ENCODE peak calls at places on chromosomes 13 and 19, in four cellular contexts. V is K562, K is HepG2, D is GM12878. W is an unnamed sample.

GRCh38 chr19:5436948-5437306 is 18.3 kb upstream of the ZNRF4 start:
- DNase-seq in K (no peak), D (no peak), V (no peak), W (no peak)

GRCh38 chr13:88945793-88946192 is 1274.6 kb downstream of the SLITRK5 start:
- DNase-seq in D (no peak), V (no peak), K (no peak), W (no peak)

GRCh38 chr19:13781547-13781946 is 7.3 kb downstream of the C19orf53 start:
- DNase-seq in V (peak), D (no peak), K (no peak), W (peak)

GRCh38 chr19:6481541-6482342 is at the start of gene DENND1C:
- DNase-seq in V (peak), K (peak), D (peak), W (peak)

GRCh38 chr13:33743438-33744368 is 74.2 kb upstream of the RFC3 start:
- DNase-seq in V (no peak), D (peak), K (peak), W (no peak)

GRCh38 chr13:91172160-91172559 is 175.3 kb upstream of the MIR17HG start:
- DNase-seq in K (no peak), D (no peak), V (no peak), W (no peak)

GRCh38 chr13:99617474-99618255 is 116.4 kb downstream of the TM9SF2 start:
- DNase-seq in K (peak), V (peak), D (no peak), W (peak)

GRCh38 chr19:55600336-55601028 is 394 bp downstream of the ZNF524 start:
- DNase-seq in K (no peak), V (no peak), D (no peak), W (no peak)

GRCh38 chr19:3586124-3586626 is 897 bp downstream of the GIPC3 start:
- DNase-seq in D (no peak), K (no peak), V (peak), W (peak)

GRCh38 chr19:33205531-33206260 is 11.6 kb downstream of the LRP3 start:
- DNase-seq in V (no peak), K (no peak), D (no peak), W (no peak)

GRCh38 chr13:96686286-96686685 is 308.0 kb downstream of the OXGR1 start:
- DNase-seq in V (no peak), D (no peak), K (no peak), W (no peak)

GRCh38 chr13:64075543-64076271 is 2660.1 kb upstream of the PCDH20 start:
- DNase-seq in V (peak), D (no peak), K (peak), W (no peak)

GRCh38 chr13:114275309-114275708 is 6.1 kb upstream of the UPF3A start:
- DNase-seq in V (no peak), D (no peak), K (no peak), W (no peak)

GRCh38 chr13:27280009-27280646 is 9.5 kb downstream of the RASL11A start:
- DNase-seq in D (no peak), V (no peak), K (no peak), W (no peak)

GRCh38 chr13:51666316-51666715 is 82.1 kb downstream of the WDFY2 start:
- DNase-seq in K (no peak), D (no peak), V (no peak), W (no peak)

GRCh38 chr19:861756-862528 is 2.5 kb downstream of the CFD start:
- DNase-seq in K (peak), D (no peak), V (peak), W (peak)

GRCh38 chr13:61563645-61564044 is 148.0 kb upstream of the PCDH20 start:
- DNase-seq in D (no peak), V (no peak), K (no peak), W (no peak)

GRCh38 chr13:50030315-50030714 is 15.1 kb downstream of the KCNRG start:
- DNase-seq in V (no peak), K (peak), D (no peak), W (no peak)

GRCh38 chr13:93388701-93389100 is 162.1 kb downstream of the GPC6 start:
- DNase-seq in V (no peak), D (no peak), K (no peak), W (no peak)

GRCh38 chr19:31289976-31290375 is 59.3 kb downstream of the TSHZ3 start:
- DNase-seq in D (no peak), K (no peak), V (no peak), W (no peak)

GRCh38 chr19:50658438-50659317 is 9.4 kb downstream of the C19orf81 start:
- DNase-seq in K (no peak), V (peak), D (no peak), W (peak)

GRCh38 chr19:10112895-10113591 is 1.6 kb downstream of the P2RY11 start:
- DNase-seq in V (peak), D (no peak), K (peak), W (peak)

GRCh38 chr19:21238670-21239069 is 90.5 kb downstream of the ZNF708 start:
- DNase-seq in K (no peak), V (no peak), D (no peak), W (no peak)

GRCh38 chr13:66994097-66994496 is 236.0 kb downstream of the PCDH9 start:
- DNase-seq in D (no peak), V (peak), K (peak), W (peak)

GRCh38 chr19:32988724-32989123 is 16.7 kb downstream of the FAAP24 start:
- DNase-seq in V (peak), D (no peak), K (no peak), W (no peak)

GRCh38 chr13:94956407-94957110 is 244.2 kb upstream of the SOX21 start:
- DNase-seq in K (no peak), D (no peak), V (no peak), W (no peak)

GRCh38 chr13:77383097-77383496 is 56.2 kb upstream of the MYCBP2 start:
- DNase-seq in V (no peak), K (no peak), D (no peak), W (no peak)

GRCh38 chr19:35908010-35908441 is at the start of gene TYROBP:
- DNase-seq in V (no peak), D (no peak), K (no peak), W (no peak)
- TF ChIP-seq TARDBP in V (no peak), D (no peak), K (no peak), W (no peak)

GRCh38 chr13:73803997-73804396 is 330.2 kb downstream of the KLF12 start:
- DNase-seq in K (no peak), V (no peak), D (no peak), W (no peak)
- TF ChIP-seq TARDBP in K (no peak), V (no peak), D (no peak), W (no peak)

DNA sequence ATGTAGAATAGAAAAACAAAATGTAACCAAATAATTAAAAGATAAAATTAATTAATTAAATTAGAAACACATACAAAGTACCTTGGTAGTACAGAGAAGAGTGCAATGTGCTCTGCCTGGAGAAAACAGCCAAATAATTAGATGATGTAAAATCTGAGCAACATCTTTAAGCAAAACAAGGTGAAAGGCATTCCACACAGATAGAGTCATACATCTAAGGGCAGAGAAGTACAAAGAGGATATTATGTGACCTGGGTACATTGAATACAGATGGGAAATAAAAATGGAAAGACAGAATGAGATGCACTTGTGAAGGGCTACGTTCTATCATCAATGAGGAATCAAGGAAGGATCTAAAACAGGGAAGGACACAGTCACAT is 25.2 kb upstream of the FNDC3A start:
- DNase-seq in K (peak), V (no peak), D (no peak), W (no peak)
- TF ChIP-seq TARDBP in K (no peak), V (no peak), D (no peak), W (no peak)

GRCh38 chr19:54535601-54536000 is 33.0 kb downstream of the LAIR2 start:
- DNase-seq in D (no peak), K (no peak), V (no peak), W (no peak)

GRCh38 chr19:54534156-54534555 is 31.5 kb downstream of the LAIR2 start:
- DNase-seq in D (no peak), K (no peak), V (no peak), W (no peak)

GRCh38 chr19:54530866-54531265 is 28.2 kb downstream of the LAIR2 start:
- DNase-seq in V (no peak), D (no peak), K (no peak), W (no peak)

GRCh38 chr19:54533476-54533875 is 30.8 kb downstream of the LAIR2 start:
- DNase-seq in V (no peak), D (no peak), K (no peak), W (no peak)

GRCh38 chr19:54532528-54532927 is 29.9 kb downstream of the LAIR2 start:
- DNase-seq in K (no peak), D (peak), V (no peak), W (no peak)
- TF ChIP-seq TARDBP in K (no peak), D (no peak), V (no peak), W (no peak)

DNA sequence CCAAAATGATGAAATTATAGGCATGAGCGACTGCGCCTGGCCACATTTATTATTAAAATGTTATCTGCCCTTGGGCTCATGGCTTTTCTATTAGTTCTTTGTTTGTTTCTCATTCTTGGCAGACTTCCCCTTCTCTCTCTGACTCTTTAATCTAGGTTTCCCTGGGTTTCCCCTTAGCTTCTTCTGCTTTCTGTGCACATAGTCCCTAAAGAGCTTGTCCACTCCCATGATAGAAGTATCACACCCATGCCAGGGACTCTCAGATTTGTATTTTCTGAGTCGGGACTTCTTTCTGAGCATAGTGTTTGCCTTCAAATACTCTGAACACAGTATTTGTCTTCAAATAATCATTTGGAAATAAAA is 38.6 kb upstream of the ITM2B start:
- DNase-seq in V (no peak), K (no peak), D (peak), W (no peak)
- TF ChIP-seq TARDBP in V (no peak), K (no peak), D (no peak), W (no peak)

GRCh38 chr19:49333426-49334288 is 1.5 kb upstream of the CD37 start:
- DNase-seq in K (no peak), V (no peak), D (peak), W (no peak)

GRCh38 chr19:49327878-49328544 is 3.0 kb upstream of the SLC6A16 start:
- DNase-seq in D (no peak), K (peak), V (peak), W (no peak)

GRCh38 chr19:49335071-49335783 is at the start of gene CD37:
- DNase-seq in V (peak), K (no peak), D (no peak), W (no peak)

GRCh38 chr19:49328741-49329140 is 3.8 kb upstream of the SLC6A16 start:
- DNase-seq in D (no peak), V (no peak), K (no peak), W (no peak)

GRCh38 chr19:49331616-49332055 is 3.6 kb upstream of the CD37 start:
- DNase-seq in V (peak), K (peak), D (peak), W (peak)
- TF ChIP-seq TARDBP in V (no peak), K (no peak), D (peak), W (no peak)

GRCh38 chr13:30696278-30697176 is 38.8 kb upstream of the ALOX5AP start:
- DNase-seq in K (no peak), V (no peak), D (no peak), W (no peak)
- TF ChIP-seq TARDBP in K (no peak), V (no peak), D (no peak), W (no peak)

W was measured in HEK293T.